ENCODE peak calls at places on chromosomes 4 and X, in five cellular contexts. One of them, this sample, is unnamed.

GRCh38 chr4:146269228-146269653 is 54.9 kb downstream of the REELD1 start:
- DNase-seq in kidney epithelial cell: no peak
- DNase-seq in neural progenitor cell: no peak
- DNase-seq in activated CD4-positive, alpha-beta T cell treated with anti-CD3 and anti-CD28 coated beads, Interleukin-2, amount 50 U/mL, for 24 hours: no peak
- DNase-seq in AG04450: no peak
- DNase-seq in this sample: no peak

GRCh38 chrX:17656035-17656418 is 81.3 kb upstream of the SCML1 start:
- DNase-seq in kidney epithelial cell: no peak
- DNase-seq in neural progenitor cell: peak; percentile 36
- DNase-seq in AG04450: no peak
- DNase-seq in activated CD4-positive, alpha-beta T cell treated with anti-CD3 and anti-CD28 coated beads, Interleukin-2, amount 50 U/mL, for 24 hours: no peak
- DNase-seq in this sample: no peak

GRCh38 chr4:158875026-158875425 is 106.2 kb downstream of the FNIP2 start:
- DNase-seq in AG04450: no peak
- DNase-seq in activated CD4-positive, alpha-beta T cell treated with anti-CD3 and anti-CD28 coated beads, Interleukin-2, amount 50 U/mL, for 24 hours: no peak
- DNase-seq in kidney epithelial cell: no peak
- DNase-seq in neural progenitor cell: no peak
- DNase-seq in this sample: no peak

GRCh38 chr4:4479366-4479765 is 62.5 kb downstream of the STX18 start:
- DNase-seq in AG04450: no peak
- DNase-seq in neural progenitor cell: no peak
- DNase-seq in activated CD4-positive, alpha-beta T cell treated with anti-CD3 and anti-CD28 coated beads, Interleukin-2, amount 50 U/mL, for 24 hours: no peak
- DNase-seq in kidney epithelial cell: no peak
- DNase-seq in this sample: no peak

GRCh38 chr4:5019274-5019673 is at the start of gene CYTL1:
- DNase-seq in kidney epithelial cell: no peak
- DNase-seq in neural progenitor cell: peak; percentile 37
- DNase-seq in AG04450: no peak
- DNase-seq in activated CD4-positive, alpha-beta T cell treated with anti-CD3 and anti-CD28 coated beads, Interleukin-2, amount 50 U/mL, for 24 hours: no peak
- DNase-seq in this sample: peak; percentile 23

GRCh38 chr4:1081689-1082040 is 31.7 kb downstream of the RNF212 start:
- DNase-seq in activated CD4-positive, alpha-beta T cell treated with anti-CD3 and anti-CD28 coated beads, Interleukin-2, amount 50 U/mL, for 24 hours: no peak
- DNase-seq in kidney epithelial cell: no peak
- DNase-seq in AG04450: no peak
- DNase-seq in neural progenitor cell: no peak
- DNase-seq in this sample: no peak

GRCh38 chr4:104211657-104212056 is 283.0 kb downstream of the CXXC4 start:
- DNase-seq in kidney epithelial cell: no peak
- DNase-seq in AG04450: no peak
- DNase-seq in neural progenitor cell: no peak
- DNase-seq in activated CD4-positive, alpha-beta T cell treated with anti-CD3 and anti-CD28 coated beads, Interleukin-2, amount 50 U/mL, for 24 hours: no peak
- DNase-seq in this sample: no peak

GRCh38 chr4:56462157-56462556 is 5.3 kb upstream of the SRP72 start:
- DNase-seq in activated CD4-positive, alpha-beta T cell treated with anti-CD3 and anti-CD28 coated beads, Interleukin-2, amount 50 U/mL, for 24 hours: no peak
- DNase-seq in kidney epithelial cell: no peak
- DNase-seq in neural progenitor cell: no peak
- DNase-seq in AG04450: no peak
- DNase-seq in this sample: no peak

GRCh38 chr4:78704981-78705757 is 71.0 kb upstream of the BMP2K start:
- DNase-seq in neural progenitor cell: no peak
- DNase-seq in AG04450: peak; percentile 20
- DNase-seq in kidney epithelial cell: no peak
- DNase-seq in activated CD4-positive, alpha-beta T cell treated with anti-CD3 and anti-CD28 coated beads, Interleukin-2, amount 50 U/mL, for 24 hours: no peak
- DNase-seq in this sample: no peak

GRCh38 chr4:20299515-20299914 is 47.8 kb downstream of the SLIT2 start:
- DNase-seq in AG04450: peak; percentile 13
- DNase-seq in kidney epithelial cell: no peak
- DNase-seq in neural progenitor cell: peak; percentile 50
- DNase-seq in activated CD4-positive, alpha-beta T cell treated with anti-CD3 and anti-CD28 coated beads, Interleukin-2, amount 50 U/mL, for 24 hours: no peak
- DNase-seq in this sample: no peak

GRCh38 chr4:53168237-53168636 is 197.6 kb downstream of the SCFD2 start:
- DNase-seq in neural progenitor cell: no peak
- DNase-seq in activated CD4-positive, alpha-beta T cell treated with anti-CD3 and anti-CD28 coated beads, Interleukin-2, amount 50 U/mL, for 24 hours: no peak
- DNase-seq in kidney epithelial cell: no peak
- DNase-seq in AG04450: no peak
- DNase-seq in this sample: no peak

GRCh38 chr4:94446386-94446785 is 5.4 kb upstream of the PDLIM5 start:
- DNase-seq in neural progenitor cell: no peak
- DNase-seq in kidney epithelial cell: no peak
- DNase-seq in activated CD4-positive, alpha-beta T cell treated with anti-CD3 and anti-CD28 coated beads, Interleukin-2, amount 50 U/mL, for 24 hours: no peak
- DNase-seq in AG04450: peak; percentile 47
- DNase-seq in this sample: no peak

GRCh38 chrX:111376897-111377601 is 34.9 kb downstream of the DCX start:
- DNase-seq in kidney epithelial cell: no peak
- DNase-seq in neural progenitor cell: peak; percentile 76
- DNase-seq in activated CD4-positive, alpha-beta T cell treated with anti-CD3 and anti-CD28 coated beads, Interleukin-2, amount 50 U/mL, for 24 hours: no peak
- DNase-seq in AG04450: no peak
- DNase-seq in this sample: peak; percentile 23

GRCh38 chrX:108347800-108348199 is 90.4 kb downstream of the COL4A6 start:
- DNase-seq in activated CD4-positive, alpha-beta T cell treated with anti-CD3 and anti-CD28 coated beads, Interleukin-2, amount 50 U/mL, for 24 hours: no peak
- DNase-seq in neural progenitor cell: peak; percentile 76
- DNase-seq in kidney epithelial cell: no peak
- DNase-seq in AG04450: no peak
- DNase-seq in this sample: peak; percentile 32

This sample was measured in neural crest cell.